ENCODE peak calls at places on chromosomes 2 and 18, in four cellular contexts. F is HCT116, Z is GM23248, A is K562. B is an unnamed sample.

GRCh38 chr18:32899819-32900218 is 127.0 kb upstream of the KLHL14 start:
- DNase-seq in F (no peak), Z (peak), A (no peak), B (no peak)

GRCh38 chr18:35639296-35639695 is 57.8 kb downstream of the GALNT1 start:
- DNase-seq in F (no peak), Z (no peak), A (no peak), B (no peak)

GRCh38 chr2:163670929-163671328 is 64.9 kb downstream of the FIGN start:
- DNase-seq in F (no peak), Z (no peak), A (no peak), B (no peak)

GRCh38 chr2:42932271-42933151 is 140.1 kb upstream of the HAAO start:
- DNase-seq in F (no peak), Z (no peak), A (no peak), B (no peak)

GRCh38 chr2:100588071-100588786 is 25.4 kb downstream of the PDCL3 start:
- DNase-seq in F (no peak), Z (peak), A (peak), B (no peak)

GRCh38 chr2:133044556-133044955 is 374.6 kb upstream of the LYPD1 start:
- DNase-seq in F (no peak), Z (no peak), A (no peak), B (no peak)

GRCh38 chr2:126932966-126933555 is 34.4 kb downstream of the TEX51 start:
- DNase-seq in F (no peak), Z (no peak), A (no peak), B (no peak)

GRCh38 chr2:226427538-226428307 is 371.9 kb downstream of the IRS1 start:
- DNase-seq in F (peak), Z (peak), A (no peak), B (no peak)

GRCh38 chr2:231037202-231037730 is at the start of gene C2orf72:
- DNase-seq in F (no peak), Z (peak), A (no peak), B (no peak)

GRCh38 chr18:5162111-5162510 is 34.9 kb downstream of the AKAIN1 start:
- DNase-seq in F (no peak), Z (no peak), A (no peak), B (no peak)

GRCh38 chr2:148259674-148260073 is 238.8 kb downstream of the MBD5 start:
- DNase-seq in F (no peak), Z (no peak), A (no peak), B (no peak)

GRCh38 chr2:3647831-3648651 is 10.0 kb upstream of the ALLC start:
- DNase-seq in F (no peak), Z (no peak), A (no peak), B (no peak)

GRCh38 chr18:76376668-76377358 is 118.2 kb downstream of the ZNF516 start:
- DNase-seq in F (no peak), Z (no peak), A (no peak), B (no peak)

GRCh38 chr2:32882911-32883810 is 63.6 kb upstream of the LTBP1 start:
- DNase-seq in F (no peak), Z (no peak), A (no peak), B (no peak)

GRCh38 chr2:172090947-172091625 is 5.8 kb downstream of the DLX1 start:
- DNase-seq in F (no peak), Z (no peak), A (no peak), B (no peak)
- TF ChIP-seq EZH2 in F (no peak), Z (no peak), A (no peak), B (no peak)

GRCh38 chr2:118858485-118859156 is 11.2 kb upstream of the EN1 start:
- DNase-seq in F (no peak), Z (no peak), A (no peak), B (no peak)

GRCh38 chr2:118857677-118858484 is 10.4 kb upstream of the EN1 start:
- DNase-seq in F (no peak), Z (no peak), A (no peak), B (no peak)

GRCh38 chr2:118856330-118856977 is 9.0 kb upstream of the EN1 start:
- DNase-seq in F (no peak), Z (no peak), A (no peak), B (no peak)

GRCh38 chr2:118855451-118856279 is 8.2 kb upstream of the EN1 start:
- DNase-seq in F (peak), Z (peak), A (peak), B (no peak)

DNA sequence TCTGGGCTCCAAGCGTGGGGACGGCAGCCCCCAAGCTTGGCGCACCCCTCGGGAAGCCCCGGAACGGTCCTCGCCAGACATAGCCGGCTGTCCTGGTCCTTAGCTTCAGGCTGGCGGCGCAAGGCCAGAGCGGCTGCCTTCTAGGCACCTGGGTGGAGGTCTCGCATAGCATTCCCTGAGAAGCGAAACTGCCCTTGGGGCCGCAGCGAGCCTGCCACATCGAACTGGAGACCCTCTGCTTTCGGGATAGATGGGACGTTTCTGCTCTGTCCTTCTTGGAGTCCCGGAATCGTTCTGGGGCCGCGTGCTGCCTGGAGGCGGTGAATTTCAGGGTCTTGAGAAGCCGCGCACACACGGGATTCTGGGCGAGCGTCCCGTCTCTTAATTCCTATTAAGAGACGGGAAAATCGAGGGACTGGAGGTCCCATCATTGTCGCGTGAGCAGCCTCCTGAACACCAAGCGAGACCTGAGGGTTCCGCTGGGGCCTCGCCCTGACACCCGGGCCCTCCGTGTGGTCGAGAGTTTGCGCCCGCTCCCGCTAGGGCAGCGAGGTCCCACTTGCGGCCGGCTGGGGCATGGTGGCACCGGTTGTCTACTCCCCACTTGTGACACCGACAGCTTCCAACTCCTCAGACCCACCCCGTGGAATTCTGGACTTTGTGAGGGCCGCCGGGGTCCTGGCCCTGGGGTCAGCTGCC is 9.7 kb upstream of the EN1 start:
- DNase-seq in F (no peak), Z (no peak), A (no peak), B (no peak)
- TF ChIP-seq EZH2 in F (no peak), Z (no peak), A (no peak), B (peak)

DNA sequence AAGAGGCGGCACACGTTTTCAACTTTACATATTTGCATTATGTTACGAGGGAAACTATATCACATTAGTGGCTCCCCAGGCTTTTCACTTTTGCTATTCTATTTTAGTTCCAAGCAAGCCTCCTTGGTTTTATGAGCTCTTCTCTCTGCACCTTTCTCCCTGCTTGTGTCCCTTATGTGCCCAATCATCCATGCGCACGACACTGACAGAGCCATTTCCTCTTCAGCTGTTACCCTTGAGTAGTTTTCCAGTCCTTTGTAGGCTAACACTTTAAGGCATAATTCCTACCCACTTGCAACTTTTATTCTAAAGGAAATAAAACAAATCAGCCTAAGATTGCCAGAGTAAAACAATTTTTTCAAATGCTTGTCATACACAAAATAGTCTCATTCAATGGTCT is 154.3 kb downstream of the TCF4 start:
- DNase-seq in F (no peak), Z (no peak), A (no peak), B (no peak)
- TF ChIP-seq EZH2 in F (no peak), Z (no peak), A (no peak), B (no peak)

GRCh38 chr2:84861539-84861938 is 19.3 kb downstream of the TRABD2A start:
- DNase-seq in F (no peak), Z (no peak), A (no peak), B (no peak)

GRCh38 chr2:84865181-84865783 is 15.6 kb downstream of the TRABD2A start:
- DNase-seq in F (no peak), Z (peak), A (no peak), B (no peak)

GRCh38 chr2:84866121-84866520 is 14.8 kb downstream of the TRABD2A start:
- DNase-seq in F (no peak), Z (peak), A (no peak), B (no peak)

GRCh38 chr2:84858123-84858522 is 22.8 kb downstream of the TRABD2A start:
- DNase-seq in F (no peak), Z (no peak), A (no peak), B (no peak)

DNA sequence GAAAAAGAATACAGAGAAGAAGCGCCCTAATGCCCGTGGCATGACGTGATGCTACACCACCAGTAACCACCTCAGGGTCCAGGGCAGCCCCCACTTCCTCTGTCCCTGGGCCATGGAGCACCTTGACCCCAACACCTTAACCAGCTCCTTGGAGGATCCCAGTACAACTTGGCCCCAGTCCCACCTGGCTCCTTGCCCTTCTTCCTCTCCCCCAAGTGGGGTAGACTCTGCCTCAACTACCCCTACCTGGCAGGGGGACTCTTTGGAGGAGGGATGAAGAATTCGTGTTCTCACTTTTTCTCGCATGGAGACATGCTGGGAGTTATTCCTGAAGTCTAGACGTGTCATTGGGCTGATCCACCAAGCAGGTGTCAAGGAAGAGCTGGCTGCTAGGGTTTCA is 18.9 kb downstream of the TRABD2A start:
- DNase-seq in F (no peak), Z (no peak), A (no peak), B (no peak)
- TF ChIP-seq EZH2 in F (no peak), Z (no peak), A (no peak), B (no peak)

GRCh38 chr18:37361223-37362157 is 204.1 kb downstream of the CELF4 start:
- DNase-seq in F (no peak), Z (peak), A (no peak), B (no peak)
- TF ChIP-seq EZH2 in F (no peak), Z (no peak), A (no peak), B (no peak)

GRCh38 chr18:52340466-52341378 is 725 bp downstream of the DCC start:
- DNase-seq in F (no peak), Z (no peak), A (no peak), B (no peak)
- TF ChIP-seq EZH2 in F (no peak), Z (no peak), A (no peak), B (no peak)

GRCh38 chr2:218850796-218851195 is 8.8 kb upstream of the WNT6 start:
- DNase-seq in F (no peak), Z (no peak), A (no peak), B (no peak)

GRCh38 chr2:218854860-218855259 is 4.7 kb upstream of the WNT6 start:
- DNase-seq in F (no peak), Z (no peak), A (no peak), B (no peak)

GRCh38 chr2:218853766-218854165 is 5.8 kb upstream of the WNT6 start:
- DNase-seq in F (no peak), Z (peak), A (peak), B (no peak)

GRCh38 chr2:218851286-218851685 is 8.3 kb upstream of the WNT6 start:
- DNase-seq in F (no peak), Z (no peak), A (no peak), B (no peak)

DNA sequence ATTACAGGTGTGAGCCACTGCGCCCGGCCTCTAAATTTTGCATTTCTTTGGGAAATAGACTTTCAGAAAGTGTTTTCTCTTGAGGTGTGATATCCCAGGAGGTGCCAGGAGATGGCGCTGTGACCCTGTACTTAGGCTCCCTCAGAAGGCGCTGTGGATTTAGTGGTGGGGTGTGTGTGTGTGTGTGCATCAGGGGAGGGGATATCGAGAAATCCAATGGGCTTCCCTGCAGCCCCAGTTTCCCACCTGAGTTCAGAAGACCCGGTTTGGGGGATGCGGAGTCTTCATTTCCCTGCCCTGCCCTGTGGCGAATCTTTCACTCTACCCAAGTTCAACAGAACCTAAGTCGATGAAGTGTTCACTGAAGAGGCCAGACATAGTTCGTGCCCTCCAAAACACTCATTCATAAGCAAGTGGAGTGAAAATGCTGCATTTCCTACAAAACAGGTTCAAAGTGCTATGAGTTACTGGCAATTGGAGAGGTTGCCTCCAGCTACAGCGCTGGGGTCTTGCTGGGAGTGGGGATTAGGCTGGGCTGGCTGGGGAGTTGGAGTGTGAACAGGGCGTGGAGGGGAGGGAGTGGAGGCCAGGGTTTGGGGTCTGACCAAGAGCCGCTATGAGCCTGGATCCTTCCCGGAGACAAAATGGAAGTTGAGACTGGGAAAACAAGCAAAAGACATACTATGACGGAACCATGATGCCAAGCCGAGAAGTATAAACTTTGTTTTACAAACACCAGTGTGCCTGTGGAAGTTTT is 6.5 kb upstream of the WNT6 start:
- DNase-seq in F (peak), Z (peak), A (peak), B (no peak)
- TF ChIP-seq EZH2 in F (no peak), Z (no peak), A (no peak), B (no peak)

GRCh38 chr2:203237501-203238238 is 1.1 kb upstream of the CYP20A1 start:
- DNase-seq in F (no peak), Z (no peak), A (peak), B (peak)

GRCh38 chr2:203242518-203242917 is 3.7 kb downstream of the CYP20A1 start:
- DNase-seq in F (no peak), Z (no peak), A (no peak), B (no peak)

GRCh38 chr2:203238329-203238710 is 498 bp upstream of the CYP20A1 start:
- DNase-seq in F (no peak), Z (no peak), A (no peak), B (no peak)

GRCh38 chr2:203240491-203240890 is 1.7 kb downstream of the CYP20A1 start:
- DNase-seq in F (no peak), Z (no peak), A (no peak), B (no peak)

GRCh38 chr2:203238711-203239526 is at the start of gene CYP20A1:
- DNase-seq in F (peak), Z (peak), A (peak), B (no peak)
- TF ChIP-seq EZH2 in F (no peak), Z (no peak), A (no peak), B (no peak)